ENCODE peak calls at places on chromosomes 2 and 18, in ten cellular contexts. One of them, this sample, is unnamed.

GRCh38 chr2:126655500-126656310 is at the start of gene GYPC:
- DNase-seq in K562: peak
- DNase-seq in GM12865: peak
- DNase-seq in heart right ventricle: peak
- DNase-seq in HTR-8/SVneo: peak
- DNase-seq in NCI-H2029: no peak
- DNase-seq in stimulated activated CD4-positive, alpha-beta T cell treated with anti-CD3 and anti-CD28 coated beads, Interleukin-2, amount 100 ng/mL, for 48 hours: peak
- DNase-seq in NCI-H345: no peak
- DNase-seq in activated CD4-positive, alpha-beta T cell treated with anti-CD3 and anti-CD28 coated beads, Interleukin-2, amount 10 ng/mL, durations not matched to agents 7 days and 5 days: peak
- DNase-seq in stimulated activated CD8-positive, alpha-beta memory T cell treated with anti-CD3 and anti-CD28 coated beads, Interleukin-4, amount 100 ng/mL, for 24 hours: no peak
- DNase-seq in this sample: peak

GRCh38 chr18:76621782-76622495 is 126.9 kb upstream of the ZNF516 start:
- DNase-seq in K562: no peak
- DNase-seq in GM12865: no peak
- DNase-seq in heart right ventricle: no peak
- DNase-seq in HTR-8/SVneo: peak
- DNase-seq in NCI-H2029: peak
- DNase-seq in stimulated activated CD4-positive, alpha-beta T cell treated with anti-CD3 and anti-CD28 coated beads, Interleukin-2, amount 100 ng/mL, for 48 hours: no peak
- DNase-seq in NCI-H345: peak
- DNase-seq in activated CD4-positive, alpha-beta T cell treated with anti-CD3 and anti-CD28 coated beads, Interleukin-2, amount 10 ng/mL, durations not matched to agents 7 days and 5 days: no peak
- DNase-seq in stimulated activated CD8-positive, alpha-beta memory T cell treated with anti-CD3 and anti-CD28 coated beads, Interleukin-4, amount 100 ng/mL, for 24 hours: no peak
- DNase-seq in this sample: no peak

GRCh38 chr2:24793752-24794477 is 690 bp downstream of the CENPO start:
- DNase-seq in K562: no peak
- DNase-seq in GM12865: peak
- DNase-seq in heart right ventricle: no peak
- DNase-seq in HTR-8/SVneo: peak
- DNase-seq in NCI-H2029: peak
- DNase-seq in stimulated activated CD4-positive, alpha-beta T cell treated with anti-CD3 and anti-CD28 coated beads, Interleukin-2, amount 100 ng/mL, for 48 hours: no peak
- DNase-seq in NCI-H345: peak
- DNase-seq in activated CD4-positive, alpha-beta T cell treated with anti-CD3 and anti-CD28 coated beads, Interleukin-2, amount 10 ng/mL, durations not matched to agents 7 days and 5 days: peak
- DNase-seq in stimulated activated CD8-positive, alpha-beta memory T cell treated with anti-CD3 and anti-CD28 coated beads, Interleukin-4, amount 100 ng/mL, for 24 hours: no peak
- DNase-seq in this sample: peak

GRCh38 chr2:12451726-12452125 is 265.0 kb upstream of the TRIB2 start:
- DNase-seq in K562: peak
- DNase-seq in GM12865: peak
- DNase-seq in heart right ventricle: no peak
- DNase-seq in HTR-8/SVneo: no peak
- DNase-seq in NCI-H2029: no peak
- DNase-seq in stimulated activated CD4-positive, alpha-beta T cell treated with anti-CD3 and anti-CD28 coated beads, Interleukin-2, amount 100 ng/mL, for 48 hours: no peak
- DNase-seq in NCI-H345: no peak
- DNase-seq in activated CD4-positive, alpha-beta T cell treated with anti-CD3 and anti-CD28 coated beads, Interleukin-2, amount 10 ng/mL, durations not matched to agents 7 days and 5 days: no peak
- DNase-seq in stimulated activated CD8-positive, alpha-beta memory T cell treated with anti-CD3 and anti-CD28 coated beads, Interleukin-4, amount 100 ng/mL, for 24 hours: no peak
- DNase-seq in this sample: peak

GRCh38 chr2:111209045-111209514 is 88.4 kb downstream of the BCL2L11 start:
- DNase-seq in K562: no peak
- DNase-seq in GM12865: peak
- DNase-seq in heart right ventricle: no peak
- DNase-seq in HTR-8/SVneo: no peak
- DNase-seq in NCI-H2029: no peak
- DNase-seq in stimulated activated CD4-positive, alpha-beta T cell treated with anti-CD3 and anti-CD28 coated beads, Interleukin-2, amount 100 ng/mL, for 48 hours: no peak
- DNase-seq in NCI-H345: no peak
- DNase-seq in activated CD4-positive, alpha-beta T cell treated with anti-CD3 and anti-CD28 coated beads, Interleukin-2, amount 10 ng/mL, durations not matched to agents 7 days and 5 days: peak
- DNase-seq in stimulated activated CD8-positive, alpha-beta memory T cell treated with anti-CD3 and anti-CD28 coated beads, Interleukin-4, amount 100 ng/mL, for 24 hours: no peak
- DNase-seq in this sample: peak

GRCh38 chr2:201327678-201328077 is 29.5 kb downstream of the FLACC1 start:
- DNase-seq in K562: no peak
- DNase-seq in GM12865: no peak
- DNase-seq in heart right ventricle: no peak
- DNase-seq in HTR-8/SVneo: no peak
- DNase-seq in NCI-H2029: no peak
- DNase-seq in stimulated activated CD4-positive, alpha-beta T cell treated with anti-CD3 and anti-CD28 coated beads, Interleukin-2, amount 100 ng/mL, for 48 hours: no peak
- DNase-seq in NCI-H345: no peak
- DNase-seq in activated CD4-positive, alpha-beta T cell treated with anti-CD3 and anti-CD28 coated beads, Interleukin-2, amount 10 ng/mL, durations not matched to agents 7 days and 5 days: no peak
- DNase-seq in stimulated activated CD8-positive, alpha-beta memory T cell treated with anti-CD3 and anti-CD28 coated beads, Interleukin-4, amount 100 ng/mL, for 24 hours: no peak
- DNase-seq in this sample: no peak

GRCh38 chr18:57947117-57947516 is 96.9 kb upstream of the NEDD4L start:
- DNase-seq in K562: no peak
- DNase-seq in GM12865: no peak
- DNase-seq in heart right ventricle: no peak
- DNase-seq in HTR-8/SVneo: no peak
- DNase-seq in NCI-H2029: no peak
- DNase-seq in stimulated activated CD4-positive, alpha-beta T cell treated with anti-CD3 and anti-CD28 coated beads, Interleukin-2, amount 100 ng/mL, for 48 hours: no peak
- DNase-seq in NCI-H345: no peak
- DNase-seq in activated CD4-positive, alpha-beta T cell treated with anti-CD3 and anti-CD28 coated beads, Interleukin-2, amount 10 ng/mL, durations not matched to agents 7 days and 5 days: no peak
- DNase-seq in stimulated activated CD8-positive, alpha-beta memory T cell treated with anti-CD3 and anti-CD28 coated beads, Interleukin-4, amount 100 ng/mL, for 24 hours: no peak
- DNase-seq in this sample: no peak

GRCh38 chr2:176553685-176554106 is 284.5 kb downstream of the MTX2 start:
- DNase-seq in K562: no peak
- DNase-seq in GM12865: peak
- DNase-seq in heart right ventricle: peak
- DNase-seq in HTR-8/SVneo: peak
- DNase-seq in NCI-H2029: peak
- DNase-seq in stimulated activated CD4-positive, alpha-beta T cell treated with anti-CD3 and anti-CD28 coated beads, Interleukin-2, amount 100 ng/mL, for 48 hours: peak
- DNase-seq in NCI-H345: peak
- DNase-seq in activated CD4-positive, alpha-beta T cell treated with anti-CD3 and anti-CD28 coated beads, Interleukin-2, amount 10 ng/mL, durations not matched to agents 7 days and 5 days: peak
- DNase-seq in stimulated activated CD8-positive, alpha-beta memory T cell treated with anti-CD3 and anti-CD28 coated beads, Interleukin-4, amount 100 ng/mL, for 24 hours: peak
- DNase-seq in this sample: peak

GRCh38 chr2:172770887-172771286 is 35.2 kb downstream of the RAPGEF4 start:
- DNase-seq in K562: no peak
- DNase-seq in GM12865: no peak
- DNase-seq in heart right ventricle: no peak
- DNase-seq in HTR-8/SVneo: no peak
- DNase-seq in NCI-H2029: no peak
- DNase-seq in stimulated activated CD4-positive, alpha-beta T cell treated with anti-CD3 and anti-CD28 coated beads, Interleukin-2, amount 100 ng/mL, for 48 hours: no peak
- DNase-seq in NCI-H345: no peak
- DNase-seq in activated CD4-positive, alpha-beta T cell treated with anti-CD3 and anti-CD28 coated beads, Interleukin-2, amount 10 ng/mL, durations not matched to agents 7 days and 5 days: no peak
- DNase-seq in stimulated activated CD8-positive, alpha-beta memory T cell treated with anti-CD3 and anti-CD28 coated beads, Interleukin-4, amount 100 ng/mL, for 24 hours: no peak
- DNase-seq in this sample: no peak

GRCh38 chr2:70777450-70777849 is 9.4 kb upstream of the ADD2 start:
- DNase-seq in K562: no peak
- DNase-seq in GM12865: no peak
- DNase-seq in heart right ventricle: no peak
- DNase-seq in HTR-8/SVneo: no peak
- DNase-seq in NCI-H2029: no peak
- DNase-seq in stimulated activated CD4-positive, alpha-beta T cell treated with anti-CD3 and anti-CD28 coated beads, Interleukin-2, amount 100 ng/mL, for 48 hours: no peak
- DNase-seq in NCI-H345: no peak
- DNase-seq in activated CD4-positive, alpha-beta T cell treated with anti-CD3 and anti-CD28 coated beads, Interleukin-2, amount 10 ng/mL, durations not matched to agents 7 days and 5 days: no peak
- DNase-seq in stimulated activated CD8-positive, alpha-beta memory T cell treated with anti-CD3 and anti-CD28 coated beads, Interleukin-4, amount 100 ng/mL, for 24 hours: no peak
- DNase-seq in this sample: no peak

GRCh38 chr18:9096698-9097097 is 5.8 kb upstream of the NDUFV2 start:
- DNase-seq in K562: no peak
- DNase-seq in GM12865: no peak
- DNase-seq in heart right ventricle: no peak
- DNase-seq in HTR-8/SVneo: no peak
- DNase-seq in NCI-H2029: no peak
- DNase-seq in stimulated activated CD4-positive, alpha-beta T cell treated with anti-CD3 and anti-CD28 coated beads, Interleukin-2, amount 100 ng/mL, for 48 hours: no peak
- DNase-seq in NCI-H345: no peak
- DNase-seq in activated CD4-positive, alpha-beta T cell treated with anti-CD3 and anti-CD28 coated beads, Interleukin-2, amount 10 ng/mL, durations not matched to agents 7 days and 5 days: no peak
- DNase-seq in stimulated activated CD8-positive, alpha-beta memory T cell treated with anti-CD3 and anti-CD28 coated beads, Interleukin-4, amount 100 ng/mL, for 24 hours: no peak
- DNase-seq in this sample: no peak

GRCh38 chr18:3345885-3346284 is 84.0 kb downstream of the MYL12B start:
- DNase-seq in K562: no peak
- DNase-seq in GM12865: no peak
- DNase-seq in heart right ventricle: no peak
- DNase-seq in HTR-8/SVneo: no peak
- DNase-seq in NCI-H2029: no peak
- DNase-seq in stimulated activated CD4-positive, alpha-beta T cell treated with anti-CD3 and anti-CD28 coated beads, Interleukin-2, amount 100 ng/mL, for 48 hours: no peak
- DNase-seq in NCI-H345: no peak
- DNase-seq in activated CD4-positive, alpha-beta T cell treated with anti-CD3 and anti-CD28 coated beads, Interleukin-2, amount 10 ng/mL, durations not matched to agents 7 days and 5 days: no peak
- DNase-seq in stimulated activated CD8-positive, alpha-beta memory T cell treated with anti-CD3 and anti-CD28 coated beads, Interleukin-4, amount 100 ng/mL, for 24 hours: no peak
- DNase-seq in this sample: no peak

GRCh38 chr18:55001625-55002024 is 42.4 kb upstream of the CCDC68 start:
- DNase-seq in K562: no peak
- DNase-seq in GM12865: no peak
- DNase-seq in heart right ventricle: no peak
- DNase-seq in HTR-8/SVneo: no peak
- DNase-seq in NCI-H2029: no peak
- DNase-seq in stimulated activated CD4-positive, alpha-beta T cell treated with anti-CD3 and anti-CD28 coated beads, Interleukin-2, amount 100 ng/mL, for 48 hours: no peak
- DNase-seq in NCI-H345: no peak
- DNase-seq in activated CD4-positive, alpha-beta T cell treated with anti-CD3 and anti-CD28 coated beads, Interleukin-2, amount 10 ng/mL, durations not matched to agents 7 days and 5 days: no peak
- DNase-seq in stimulated activated CD8-positive, alpha-beta memory T cell treated with anti-CD3 and anti-CD28 coated beads, Interleukin-4, amount 100 ng/mL, for 24 hours: no peak
- DNase-seq in this sample: no peak

GRCh38 chr2:25207078-25207545 is 38.7 kb upstream of the POMC start:
- DNase-seq in K562: no peak
- DNase-seq in GM12865: peak
- DNase-seq in heart right ventricle: no peak
- DNase-seq in HTR-8/SVneo: no peak
- DNase-seq in NCI-H2029: no peak
- DNase-seq in stimulated activated CD4-positive, alpha-beta T cell treated with anti-CD3 and anti-CD28 coated beads, Interleukin-2, amount 100 ng/mL, for 48 hours: no peak
- DNase-seq in NCI-H345: no peak
- DNase-seq in activated CD4-positive, alpha-beta T cell treated with anti-CD3 and anti-CD28 coated beads, Interleukin-2, amount 10 ng/mL, durations not matched to agents 7 days and 5 days: no peak
- DNase-seq in stimulated activated CD8-positive, alpha-beta memory T cell treated with anti-CD3 and anti-CD28 coated beads, Interleukin-4, amount 100 ng/mL, for 24 hours: no peak
- DNase-seq in this sample: no peak

GRCh38 chr2:79585701-79586428 is 73.0 kb downstream of the CTNNA2 start:
- DNase-seq in K562: no peak
- DNase-seq in GM12865: no peak
- DNase-seq in heart right ventricle: no peak
- DNase-seq in HTR-8/SVneo: peak
- DNase-seq in NCI-H2029: no peak
- DNase-seq in stimulated activated CD4-positive, alpha-beta T cell treated with anti-CD3 and anti-CD28 coated beads, Interleukin-2, amount 100 ng/mL, for 48 hours: no peak
- DNase-seq in NCI-H345: no peak
- DNase-seq in activated CD4-positive, alpha-beta T cell treated with anti-CD3 and anti-CD28 coated beads, Interleukin-2, amount 10 ng/mL, durations not matched to agents 7 days and 5 days: no peak
- DNase-seq in stimulated activated CD8-positive, alpha-beta memory T cell treated with anti-CD3 and anti-CD28 coated beads, Interleukin-4, amount 100 ng/mL, for 24 hours: no peak
- DNase-seq in this sample: no peak

GRCh38 chr2:46381263-46381849 is 84.1 kb downstream of the EPAS1 start:
- DNase-seq in K562: no peak
- DNase-seq in GM12865: no peak
- DNase-seq in heart right ventricle: no peak
- DNase-seq in HTR-8/SVneo: no peak
- DNase-seq in NCI-H2029: no peak
- DNase-seq in stimulated activated CD4-positive, alpha-beta T cell treated with anti-CD3 and anti-CD28 coated beads, Interleukin-2, amount 100 ng/mL, for 48 hours: no peak
- DNase-seq in NCI-H345: no peak
- DNase-seq in activated CD4-positive, alpha-beta T cell treated with anti-CD3 and anti-CD28 coated beads, Interleukin-2, amount 10 ng/mL, durations not matched to agents 7 days and 5 days: no peak
- DNase-seq in stimulated activated CD8-positive, alpha-beta memory T cell treated with anti-CD3 and anti-CD28 coated beads, Interleukin-4, amount 100 ng/mL, for 24 hours: no peak
- DNase-seq in this sample: no peak

GRCh38 chr2:46776687-46777327 is 138.8 kb downstream of the MCFD2 start:
- DNase-seq in K562: peak
- DNase-seq in GM12865: peak
- DNase-seq in heart right ventricle: no peak
- DNase-seq in HTR-8/SVneo: peak
- DNase-seq in NCI-H2029: peak
- DNase-seq in stimulated activated CD4-positive, alpha-beta T cell treated with anti-CD3 and anti-CD28 coated beads, Interleukin-2, amount 100 ng/mL, for 48 hours: peak
- DNase-seq in NCI-H345: peak
- DNase-seq in activated CD4-positive, alpha-beta T cell treated with anti-CD3 and anti-CD28 coated beads, Interleukin-2, amount 10 ng/mL, durations not matched to agents 7 days and 5 days: peak
- DNase-seq in stimulated activated CD8-positive, alpha-beta memory T cell treated with anti-CD3 and anti-CD28 coated beads, Interleukin-4, amount 100 ng/mL, for 24 hours: peak
- DNase-seq in this sample: peak

GRCh38 chr2:165601866-165602636 is 132.6 kb downstream of the CSRNP3 start:
- DNase-seq in K562: no peak
- DNase-seq in GM12865: no peak
- DNase-seq in heart right ventricle: no peak
- DNase-seq in HTR-8/SVneo: peak
- DNase-seq in NCI-H2029: no peak
- DNase-seq in stimulated activated CD4-positive, alpha-beta T cell treated with anti-CD3 and anti-CD28 coated beads, Interleukin-2, amount 100 ng/mL, for 48 hours: no peak
- DNase-seq in NCI-H345: no peak
- DNase-seq in activated CD4-positive, alpha-beta T cell treated with anti-CD3 and anti-CD28 coated beads, Interleukin-2, amount 10 ng/mL, durations not matched to agents 7 days and 5 days: no peak
- DNase-seq in stimulated activated CD8-positive, alpha-beta memory T cell treated with anti-CD3 and anti-CD28 coated beads, Interleukin-4, amount 100 ng/mL, for 24 hours: no peak
- DNase-seq in this sample: no peak